ENCODE peak calls at places on chromosomes 5 and 9, in nine cellular contexts. A, Y, J, B, E, Q, L, Z and P are unnamed samples.

GRCh38 chr5:13943691-13944090 is 797 bp downstream of the DNAH5 start:
- DNase-seq in Z (no peak), E (no peak), Y (no peak), A (no peak), J (no peak), B (no peak), L (no peak), Q (no peak), P (no peak)

GRCh38 chr5:177085985-177086917 is at the start of gene FGFR4:
- DNase-seq in A (peak; percentile 74), E (peak; percentile 32), Q (peak; percentile 53), J (peak; percentile 55), Y (no peak), B (peak; percentile 80), L (peak; percentile 73), Z (peak; percentile 69), P (peak; percentile 74)

GRCh38 chr5:44663991-44664710 is 144.6 kb upstream of the MRPS30 start:
- DNase-seq in B (no peak), A (no peak), Z (no peak), Q (no peak), Y (no peak), J (no peak), L (no peak), E (no peak), P (no peak)

GRCh38 chr9:125932012-125932411 is 184.8 kb downstream of the PBX3 start:
- DNase-seq in J (no peak), L (peak; percentile 32), B (peak; percentile 55), A (no peak), E (no peak), Q (peak; percentile 97), Z (no peak), Y (peak; percentile 73), P (peak; percentile 96)

GRCh38 chr9:16626577-16627130 is 243.8 kb downstream of the BNC2 start:
- DNase-seq in Z (no peak), A (no peak), L (peak; percentile 38), E (no peak), J (no peak), B (no peak), Y (peak; percentile 72), Q (peak; percentile 83), P (peak; percentile 75)

GRCh38 chr9:71929223-71929622 is 17.8 kb downstream of the C9orf85 start:
- DNase-seq in L (no peak), Y (no peak), E (no peak), Q (peak; percentile 19), J (no peak), Z (no peak), B (no peak), A (no peak), P (peak; percentile 36)

GRCh38 chr9:89544280-89544664 is 46.4 kb upstream of the SEMA4D start:
- DNase-seq in J (no peak), B (no peak), Q (no peak), L (no peak), Y (no peak), A (no peak), E (no peak), Z (no peak), P (no peak)

GRCh38 chr9:89756891-89757537 is 152.2 kb downstream of the GADD45G start:
- DNase-seq in J (peak; percentile 64), Z (no peak), B (no peak), L (no peak), Y (no peak), Q (no peak), A (no peak), E (no peak), P (no peak)

GRCh38 chr9:98479967-98480847 is 224.8 kb upstream of the TBC1D2 start:
- DNase-seq in B (no peak), Z (no peak), A (no peak), J (no peak), Q (no peak), E (no peak), L (no peak), Y (no peak), P (no peak)

GRCh38 chr5:40447438-40447837 is 232.3 kb upstream of the PTGER4 start:
- DNase-seq in J (no peak), L (no peak), E (no peak), Q (peak; percentile 33), B (no peak), Y (no peak), A (no peak), Z (no peak), P (peak; percentile 27)

GRCh38 chr5:35242695-35243258 is 12.5 kb upstream of the PRLR start:
- DNase-seq in B (no peak), A (no peak), Y (no peak), Q (no peak), E (no peak), J (no peak), L (no peak), Z (no peak), P (no peak)

GRCh38 chr9:84139296-84140100 is 158.9 kb downstream of the RMI1 start:
- DNase-seq in L (peak; percentile 26), Z (no peak), A (no peak), B (peak; percentile 36), J (no peak), Q (peak; percentile 84), Y (no peak), E (no peak), P (peak; percentile 27)

DNA sequence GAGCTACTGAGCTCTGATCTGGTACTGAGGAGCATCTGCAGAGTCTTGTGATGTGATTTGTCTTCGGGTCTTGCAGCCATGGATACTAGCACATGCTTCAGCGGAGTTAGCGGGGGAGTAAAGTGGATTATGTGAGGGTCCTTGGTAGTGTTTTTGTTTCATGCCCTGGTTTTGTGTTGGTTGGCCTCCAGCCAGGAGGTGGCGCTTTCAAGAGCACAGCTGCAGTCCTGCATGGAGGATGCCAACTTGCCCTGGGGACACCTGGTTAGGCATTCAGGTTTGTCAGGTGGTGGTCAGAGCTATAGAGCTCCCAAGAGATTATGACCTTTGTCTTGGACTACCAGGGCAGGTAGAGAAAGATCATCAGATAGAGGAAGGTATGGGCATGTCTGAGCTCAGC is 185.8 kb upstream of the CDH6 start:
- DNase-seq in J (no peak), Z (no peak), Y (no peak), Q (no peak), E (no peak), B (no peak), A (no peak), L (no peak), P (no peak)
- TF ChIP-seq CTCF in J (no peak), Z (no peak), Y (no peak), Q (no peak), E (no peak), B (no peak), A (no peak), L (no peak), P (no peak)

DNA sequence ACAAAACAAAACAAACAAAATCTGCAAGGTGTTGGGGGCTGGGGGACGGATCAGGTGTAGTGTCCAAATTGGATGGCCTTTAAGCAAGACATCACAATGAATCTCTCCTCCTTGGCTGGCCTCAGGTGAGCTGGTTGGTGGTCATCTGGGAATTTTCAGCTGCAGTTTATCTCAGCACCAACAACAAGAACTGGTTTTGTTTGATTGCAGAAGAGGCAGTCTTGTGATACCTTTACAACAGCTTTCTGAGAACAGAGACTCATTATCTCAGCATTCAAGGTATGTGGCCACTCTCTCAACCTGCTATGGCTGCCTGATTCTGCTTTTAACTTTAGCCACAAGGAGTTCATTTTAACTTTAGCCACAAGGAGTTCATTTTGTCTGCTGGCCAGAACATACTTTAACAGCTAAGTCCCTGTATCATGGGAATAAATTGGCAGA is 1543.4 kb downstream of the EFNA5 start:
- DNase-seq in E (no peak), A (no peak), B (no peak), Z (no peak), Q (no peak), L (no peak), Y (peak; percentile 51), J (no peak), P (no peak)
- TF ChIP-seq CTCF in E (no peak), A (no peak), B (no peak), Z (no peak), Q (no peak), L (no peak), Y (no peak), J (no peak), P (no peak)

GRCh38 chr5:145906401-145906800 is 30.0 kb upstream of the SH3RF2 start:
- DNase-seq in J (no peak), Q (no peak), Y (no peak), B (no peak), E (no peak), L (no peak), A (no peak), Z (no peak), P (no peak)

GRCh38 chr5:145904743-145905142 is 31.6 kb upstream of the SH3RF2 start:
- DNase-seq in A (no peak), Q (no peak), B (no peak), E (no peak), Z (no peak), Y (no peak), L (no peak), J (no peak), P (no peak)

GRCh38 chr5:145902421-145902820 is 29.6 kb upstream of the GRXCR2 start:
- DNase-seq in L (no peak), Q (no peak), Z (no peak), Y (no peak), A (no peak), E (no peak), B (no peak), J (no peak), P (no peak)

GRCh38 chr5:145903862-145904261 is 31.0 kb upstream of the GRXCR2 start:
- DNase-seq in J (no peak), Q (peak; percentile 56), Y (no peak), A (no peak), L (no peak), B (no peak), Z (no peak), E (no peak), P (peak; percentile 25)

GRCh38 chr5:145903113-145903512 is 30.3 kb upstream of the GRXCR2 start:
- DNase-seq in B (no peak), L (no peak), E (no peak), J (no peak), Y (no peak), Z (no peak), Q (no peak), A (no peak), P (no peak)
- TF ChIP-seq CTCF in B (no peak), L (no peak), E (no peak), J (no peak), Y (peak; percentile 38), Z (no peak), Q (peak; percentile 36), A (peak; percentile 65), P (peak; percentile 38)

DNA sequence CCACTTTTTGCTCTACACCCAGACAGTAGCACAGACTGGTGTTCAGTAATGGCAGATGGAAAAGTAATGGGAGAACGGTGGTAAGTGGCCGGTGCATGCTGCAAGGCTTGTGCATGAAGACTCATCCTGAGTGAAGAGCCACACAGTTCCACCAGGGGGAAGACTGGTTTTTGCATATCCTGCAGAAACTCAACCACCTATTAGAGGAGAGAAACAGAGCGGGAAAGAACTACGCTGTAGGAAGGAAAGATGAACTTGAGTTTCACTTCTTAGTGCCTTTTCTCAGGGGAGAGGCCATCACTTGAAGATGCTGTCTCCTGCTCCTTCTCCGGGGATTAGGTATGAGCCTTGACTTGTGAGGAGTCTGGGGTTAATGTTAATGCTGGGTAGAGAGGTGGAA is 9.4 kb upstream of the PRSS3 start:
- DNase-seq in L (no peak), E (no peak), Y (no peak), Z (no peak), Q (peak; percentile 33), J (no peak), A (no peak), B (no peak), P (peak; percentile 48)
- TF ChIP-seq CTCF in L (no peak), E (no peak), Y (no peak), Z (no peak), Q (peak; percentile 28), J (no peak), A (peak; percentile 36), B (no peak), P (peak; percentile 60)